ENCODE peak calls at places on chromosome 6, in five cellular contexts. M, E, G, A and Z are unnamed samples.

GRCh38 chr6:161033667-161034066 is 42.1 kb downstream of the MAP3K4 start:
- DNase-seq in M (no peak), E (no peak), G (no peak), A (no peak), Z (no peak)

GRCh38 chr6:30397697-30398096 is 52.7 kb downstream of the RPP21 start:
- DNase-seq in M (peak), E (no peak), G (no peak), A (no peak), Z (no peak)

GRCh38 chr6:149862901-149863595 is 1.1 kb downstream of the LRP11 start:
- DNase-seq in M (peak), E (peak), G (peak), A (peak), Z (no peak)

GRCh38 chr6:147167009-147167408 is 37.2 kb upstream of the STXBP5 start:
- DNase-seq in M (no peak), E (no peak), G (no peak), A (no peak), Z (no peak)

GRCh38 chr6:26189905-26190304 is 102.7 kb downstream of the HFE start:
- DNase-seq in M (no peak), E (no peak), G (no peak), A (no peak), Z (no peak)

GRCh38 chr6:136920858-136921520 is 1.1 kb upstream of the SLC35D3 start:
- DNase-seq in M (peak), E (no peak), G (peak), A (no peak), Z (no peak)

GRCh38 chr6:26421259-26422144 is 18.8 kb upstream of the BTN3A3 start:
- DNase-seq in M (peak), E (peak), G (peak), A (peak), Z (no peak)

GRCh38 chr6:90621581-90621980 is 34.7 kb upstream of the MAP3K7 start:
- DNase-seq in M (no peak), E (no peak), G (peak), A (no peak), Z (no peak)

GRCh38 chr6:91298543-91299145 is 711.8 kb upstream of the MAP3K7 start:
- DNase-seq in M (no peak), E (no peak), G (no peak), A (no peak), Z (no peak)

GRCh38 chr6:113668712-113669408 is 188.3 kb upstream of the MARCKS start:
- DNase-seq in M (no peak), E (peak), G (no peak), A (peak), Z (no peak)

GRCh38 chr6:46891396-46891795 is 30.3 kb downstream of the ADGRF5 start:
- DNase-seq in M (no peak), E (no peak), G (no peak), A (no peak), Z (no peak)

GRCh38 chr6:129701721-129702455 is 8.1 kb downstream of the ARHGAP18 start:
- DNase-seq in M (no peak), E (no peak), G (no peak), A (no peak), Z (no peak)

GRCh38 chr6:106530502-106530901 is 98.8 kb downstream of the RTN4IP1 start:
- DNase-seq in M (no peak), E (no peak), G (no peak), A (no peak), Z (no peak)

GRCh38 chr6:44739163-44739562 is 351.7 kb downstream of the CDC5L start:
- DNase-seq in M (no peak), E (no peak), G (no peak), A (no peak), Z (no peak)

GRCh38 chr6:32947552-32948465 is 5.1 kb downstream of the HLA-DMA start:
- DNase-seq in M (peak), E (peak), G (peak), A (peak), Z (no peak)

GRCh38 chr6:111823831-111824607 is 49.2 kb downstream of the FYN start:
- DNase-seq in M (no peak), E (no peak), G (no peak), A (no peak), Z (no peak)

GRCh38 chr6:41372526-41373366 is 37.3 kb downstream of the NCR2 start:
- DNase-seq in M (peak), E (no peak), G (no peak), A (no peak), Z (no peak)

GRCh38 chr6:4020822-4021132 is 58.2 kb downstream of the FAM217A start:
- DNase-seq in M (no peak), E (no peak), G (no peak), A (no peak), Z (no peak)

GRCh38 chr6:132478697-132479096 is 34.2 kb downstream of the STX7 start:
- DNase-seq in M (no peak), E (no peak), G (no peak), A (no peak), Z (no peak)

GRCh38 chr6:24274441-24275083 is 83.3 kb downstream of the DCDC2 start:
- DNase-seq in M (no peak), E (peak), G (no peak), A (peak), Z (no peak)

GRCh38 chr6:36863670-36864540 is 10.7 kb downstream of the PPIL1 start:
- DNase-seq in M (no peak), E (no peak), G (no peak), A (no peak), Z (no peak)

GRCh38 chr6:123742626-123743025 is 61.0 kb upstream of the NKAIN2 start:
- DNase-seq in M (no peak), E (no peak), G (no peak), A (no peak), Z (no peak)

GRCh38 chr6:76861403-76861802 is 601.9 kb downstream of the HTR1B start:
- DNase-seq in M (peak), E (peak), G (peak), A (no peak), Z (no peak)

GRCh38 chr6:75579951-75580350 is 21.7 kb upstream of the SENP6 start:
- DNase-seq in M (no peak), E (no peak), G (no peak), A (no peak), Z (no peak)